ENCODE peak calls at places on chromosomes 4 and X, in four cellular contexts. K is stimulated activated CD8-positive, alpha-beta memory T cell treated with anti-CD3 and anti-CD28 coated beads, Interleukin-7, amount 100 ng/mL, for 24 hours; R is stimulated activated CD4-positive, alpha-beta T cell treated with anti-CD3 and anti-CD28 coated beads, Interleukin-2, amount 100 ng/mL, for 48 hours; I is prostate gland. A is an unnamed sample.

GRCh38 chr4:84855774-84856173 is 110.7 kb downstream of the WDFY3 start:
- DNase-seq in R (no peak), I (peak), K (no peak), A (no peak)

GRCh38 chrX:154446430-154446829 is 2.5 kb downstream of the FAM50A start:
- DNase-seq in K (no peak), R (no peak), I (no peak), A (no peak)

GRCh38 chr4:95549246-95550138 is 719 bp upstream of the UNC5C start:
- DNase-seq in R (no peak), K (no peak), I (peak), A (no peak)

GRCh38 chr4:242121-242848 is 63.0 kb downstream of the ZNF732 start:
- DNase-seq in I (peak), R (peak), K (peak), A (no peak)

GRCh38 chrX:124737771-124738170 is 391.4 kb downstream of the SH2D1A start:
- DNase-seq in I (no peak), R (no peak), K (no peak), A (no peak)

GRCh38 chr4:169485791-169486742 is 126.3 kb downstream of the NEK1 start:
- DNase-seq in R (peak), I (peak), K (no peak), A (peak)

GRCh38 chr4:159191989-159192388 is 89.1 kb downstream of the RAPGEF2 start:
- DNase-seq in R (no peak), I (no peak), K (no peak), A (no peak)

GRCh38 chr4:150280081-150280950 is 202.1 kb downstream of the DCLK2 start:
- DNase-seq in K (no peak), I (no peak), R (no peak), A (no peak)

GRCh38 chrX:107721318-107721717 is 54.3 kb downstream of the TSC22D3 start:
- DNase-seq in K (no peak), I (no peak), R (no peak), A (no peak)

GRCh38 chr4:99808260-99808857 is 8.3 kb upstream of the DAPP1 start:
- DNase-seq in K (peak), R (peak), I (peak), A (peak)

GRCh38 chr4:109251396-109251795 is 51.1 kb downstream of the COL25A1 start:
- DNase-seq in I (no peak), K (no peak), R (no peak), A (no peak)

GRCh38 chrX:13223868-13224555 is 95.8 kb downstream of the ATXN3L start:
- DNase-seq in K (no peak), I (no peak), R (no peak), A (no peak)

GRCh38 chr4:62484357-62484756 is 1284.2 kb downstream of the ADGRL3 start:
- DNase-seq in R (no peak), K (no peak), I (no peak), A (no peak)

GRCh38 chr4:152032722-152033131 is 271.9 kb upstream of the GATB start:
- DNase-seq in R (no peak), I (no peak), K (no peak), A (no peak)

GRCh38 chr4:7430368-7430964 is 4.3 kb downstream of the PSAPL1 start:
- DNase-seq in R (no peak), K (no peak), I (no peak), A (no peak)

A was measured in GM18507.